ENCODE peak calls at places on chromosomes 3 and 15, in four cellular contexts. D is GM12878, E is K562, K is HepG2. T is an unnamed sample.

GRCh38 chr3:196111939-196112386 is 30.1 kb upstream of the TFRC start:
- DNase-seq in D (peak; percentile 71), E (no peak), K (no peak), T (no peak)

GRCh38 chr15:75455982-75456531 is 4.6 kb upstream of the SIN3A start:
- DNase-seq in D (peak; percentile 20), E (peak; percentile 46), K (peak; percentile 40), T (peak; percentile 72)

GRCh38 chr3:37173806-37174205 is 576 bp downstream of the LRRFIP2 start:
- DNase-seq in D (no peak), E (no peak), K (no peak), T (no peak)

GRCh38 chr15:65416845-65417416 is 5.8 kb downstream of the IGDCC4 start:
- DNase-seq in D (no peak), E (no peak), K (no peak), T (no peak)

GRCh38 chr15:83170474-83171165 is 37.0 kb downstream of the HDGFL3 start:
- DNase-seq in D (no peak), E (no peak), K (no peak), T (no peak)

GRCh38 chr15:55707523-55707922 is 35.4 kb downstream of the PRTG start:
- DNase-seq in D (no peak), E (no peak), K (no peak), T (no peak)

GRCh38 chr3:166608132-166608531 is 770.9 kb upstream of the BCHE start:
- DNase-seq in D (no peak), E (no peak), K (no peak), T (no peak)

GRCh38 chr15:69414702-69415161 is 583 bp downstream of the KIF23 start:
- DNase-seq in D (no peak), E (peak; percentile 59), K (peak; percentile 74), T (peak; percentile 83)

GRCh38 chr3:43958005-43958770 is 267.4 kb downstream of the ABHD5 start:
- DNase-seq in D (no peak), E (no peak), K (no peak), T (no peak)

GRCh38 chr15:50549326-50549725 is 2.9 kb upstream of the USP50 start:
- DNase-seq in D (no peak), E (no peak), K (no peak), T (no peak)

GRCh38 chr3:188037116-188037718 is 116.7 kb upstream of the LPP start:
- DNase-seq in D (no peak), E (no peak), K (peak; percentile 83), T (peak; percentile 73)

GRCh38 chr3:5002871-5003247 is 23.6 kb downstream of the BHLHE40 start:
- DNase-seq in D (no peak), E (no peak), K (no peak), T (no peak)
- TF ChIP-seq MYC in D (no peak), E (no peak), K (no peak), T (no peak)

DNA sequence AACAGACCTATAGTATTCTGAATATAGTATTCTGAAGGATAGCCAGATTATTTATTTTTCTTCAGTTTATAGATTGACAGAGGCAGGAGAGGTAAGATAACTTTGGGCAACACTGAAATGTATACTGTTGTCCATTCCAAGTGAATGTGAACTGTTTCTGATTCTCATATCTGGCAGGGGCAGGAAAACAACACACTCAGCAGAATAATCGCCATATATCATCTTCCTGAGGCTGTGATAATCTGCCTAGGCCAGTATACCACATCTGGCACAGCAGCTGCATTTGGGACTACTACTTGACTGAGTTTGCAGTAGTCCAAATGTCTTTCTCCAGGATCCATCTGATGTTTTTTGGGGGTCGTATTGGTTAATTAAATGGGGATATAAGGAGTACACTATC is 22.4 kb upstream of the SETD2 start:
- DNase-seq in D (no peak), E (peak; percentile 23), K (no peak), T (no peak)
- TF ChIP-seq KDM1A in D (no peak), E (no peak), K (no peak), T (no peak)

DNA sequence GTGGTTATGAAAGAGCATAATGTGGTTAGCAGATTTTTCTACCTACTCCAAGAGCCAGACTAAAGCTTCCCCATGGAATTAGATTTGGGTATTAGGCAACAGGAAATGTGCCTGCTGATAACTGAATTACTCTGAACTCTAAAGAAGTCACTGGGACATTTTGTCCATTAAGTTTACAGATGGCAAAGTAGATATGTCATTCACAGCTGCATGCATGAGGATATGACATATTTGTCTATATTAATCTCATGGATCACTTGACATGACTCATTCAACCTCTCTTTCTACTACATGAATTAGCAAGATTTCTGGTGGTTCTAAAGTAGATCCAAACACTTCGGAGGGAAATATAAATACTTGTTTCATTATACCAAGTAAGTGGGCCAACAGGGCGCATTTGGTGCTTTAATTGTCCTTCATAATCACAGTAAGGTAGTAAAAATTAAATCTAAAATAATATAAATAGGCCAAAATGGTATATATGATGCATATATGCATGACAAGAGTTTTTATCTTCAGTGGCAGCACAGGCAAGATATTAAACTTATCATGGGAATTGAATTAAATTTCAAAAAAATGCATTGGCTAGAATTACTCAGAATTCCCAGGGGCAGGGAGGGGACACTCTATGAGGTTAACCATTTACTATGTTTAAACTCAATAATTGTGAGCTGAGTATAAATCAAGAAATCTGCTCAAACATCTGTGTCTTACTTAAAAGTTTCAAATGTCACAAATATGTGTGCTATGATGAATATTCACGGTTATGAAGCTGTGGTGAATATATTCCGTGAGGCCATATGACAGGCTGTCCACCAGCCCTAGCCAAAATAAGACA is 365.3 kb upstream of the KCNMB2 start:
- DNase-seq in D (no peak), E (peak; percentile 74), K (no peak), T (peak; percentile 0)
- TF ChIP-seq MAX in D (no peak), E (no peak), K (no peak), T (no peak)

GRCh38 chr3:184864012-184864411 is 52.0 kb downstream of the VPS8 start:
- DNase-seq in D (no peak), E (no peak), K (no peak), T (no peak)

GRCh38 chr3:184872200-184872599 is 60.2 kb downstream of the VPS8 start:
- DNase-seq in D (no peak), E (no peak), K (no peak), T (no peak)

GRCh38 chr3:184873136-184873535 is 61.2 kb downstream of the VPS8 start:
- DNase-seq in D (no peak), E (no peak), K (no peak), T (no peak)

GRCh38 chr3:184868477-184868876 is 56.5 kb downstream of the VPS8 start:
- DNase-seq in D (no peak), E (no peak), K (no peak), T (no peak)
- TF ChIP-seq MYC in D (no peak), E (no peak), K (no peak), T (no peak)

GRCh38 chr3:170610321-170610884 is 24.5 kb upstream of the SLC7A14 start:
- DNase-seq in D (no peak), E (no peak), K (no peak), T (no peak)

GRCh38 chr3:170611746-170612145 is 25.9 kb upstream of the SLC7A14 start:
- DNase-seq in D (no peak), E (no peak), K (no peak), T (no peak)

GRCh38 chr3:170608475-170608874 is 22.6 kb upstream of the SLC7A14 start:
- DNase-seq in D (no peak), E (no peak), K (no peak), T (no peak)

DNA sequence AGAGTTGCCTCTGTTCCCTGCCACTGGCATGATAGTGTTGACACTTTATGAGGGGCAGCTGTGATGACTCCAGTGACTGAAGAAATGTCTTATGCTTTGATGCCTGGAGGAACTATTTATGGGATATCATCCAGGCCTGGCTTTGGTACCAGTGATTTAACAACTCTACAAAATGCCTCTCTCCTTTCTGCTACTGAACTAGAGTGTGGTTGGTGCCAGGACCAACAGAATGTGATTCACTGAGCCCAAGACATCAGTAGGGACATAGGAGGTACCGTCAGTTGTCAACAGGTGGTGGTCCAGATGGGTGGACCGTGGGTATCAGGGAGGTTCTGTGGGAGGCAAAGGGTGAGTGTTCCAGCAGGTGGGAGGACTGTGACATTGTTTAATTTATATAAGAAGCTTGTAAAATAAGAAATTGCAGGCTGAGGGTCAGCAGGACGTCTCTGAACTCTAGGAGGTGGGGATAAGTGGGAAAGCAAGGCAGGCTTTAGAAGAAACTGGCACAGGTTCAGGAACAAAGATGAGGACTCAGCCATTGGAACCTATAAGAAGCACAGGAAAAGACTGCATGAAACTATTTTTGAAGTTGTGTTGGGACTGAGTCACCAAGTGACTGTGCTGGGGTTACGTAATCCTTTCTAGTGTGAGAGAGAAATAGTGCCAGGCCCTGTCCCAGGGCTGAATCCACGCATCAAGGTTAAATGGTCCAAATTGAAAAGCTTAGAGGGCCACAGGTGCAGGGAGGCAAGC is 28.5 kb upstream of the SLC7A14 start:
- DNase-seq in D (no peak), E (no peak), K (no peak), T (peak; percentile 21)
- TF ChIP-seq KDM1A in D (no peak), E (no peak), K (no peak), T (no peak)

DNA sequence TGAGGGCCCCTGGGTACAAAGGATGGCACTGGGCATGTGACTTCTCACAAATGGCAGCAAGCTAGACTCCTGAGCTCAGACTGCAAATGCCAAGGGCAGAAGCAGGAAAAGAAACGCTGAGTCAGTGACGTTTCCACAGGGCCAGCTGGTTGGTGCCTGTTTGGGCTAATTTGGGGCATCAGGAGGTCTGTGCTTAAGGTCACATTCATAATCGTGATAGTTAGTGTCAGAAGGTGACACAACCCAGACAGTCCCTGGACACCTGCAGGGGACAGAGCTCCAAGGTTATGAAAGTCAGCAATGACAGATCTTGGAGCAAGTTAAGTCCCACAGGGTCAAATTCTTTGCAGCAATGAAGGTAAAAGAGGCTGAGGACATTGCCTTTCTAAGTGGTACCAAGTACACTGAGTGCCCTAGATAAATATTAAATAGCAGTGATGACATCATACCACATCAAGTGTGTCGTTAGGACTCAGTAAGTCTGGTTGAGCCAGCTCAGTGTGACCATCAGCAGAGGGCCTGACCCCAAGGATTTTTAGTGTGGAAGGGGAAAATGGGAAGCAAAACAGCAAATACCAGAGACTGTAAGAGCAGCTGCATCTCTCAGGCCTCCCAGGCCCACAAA is 556.9 kb upstream of the CFAP20DC start:
- DNase-seq in D (no peak), E (no peak), K (no peak), T (no peak)
- TF ChIP-seq MAX in D (no peak), E (no peak), K (no peak), T (no peak)

GRCh38 chr3:155418426-155418825 is 124.9 kb upstream of the STRIT1 start:
- DNase-seq in D (no peak), E (no peak), K (no peak), T (no peak)

GRCh38 chr3:155420869-155421486 is 127.5 kb upstream of the STRIT1 start:
- DNase-seq in D (no peak), E (no peak), K (peak; percentile 16), T (no peak)

GRCh38 chr3:155417119-155417517 is 123.6 kb upstream of the STRIT1 start:
- DNase-seq in D (no peak), E (no peak), K (no peak), T (no peak)

GRCh38 chr3:155412856-155413255 is 119.4 kb upstream of the STRIT1 start:
- DNase-seq in D (no peak), E (no peak), K (no peak), T (no peak)

DNA sequence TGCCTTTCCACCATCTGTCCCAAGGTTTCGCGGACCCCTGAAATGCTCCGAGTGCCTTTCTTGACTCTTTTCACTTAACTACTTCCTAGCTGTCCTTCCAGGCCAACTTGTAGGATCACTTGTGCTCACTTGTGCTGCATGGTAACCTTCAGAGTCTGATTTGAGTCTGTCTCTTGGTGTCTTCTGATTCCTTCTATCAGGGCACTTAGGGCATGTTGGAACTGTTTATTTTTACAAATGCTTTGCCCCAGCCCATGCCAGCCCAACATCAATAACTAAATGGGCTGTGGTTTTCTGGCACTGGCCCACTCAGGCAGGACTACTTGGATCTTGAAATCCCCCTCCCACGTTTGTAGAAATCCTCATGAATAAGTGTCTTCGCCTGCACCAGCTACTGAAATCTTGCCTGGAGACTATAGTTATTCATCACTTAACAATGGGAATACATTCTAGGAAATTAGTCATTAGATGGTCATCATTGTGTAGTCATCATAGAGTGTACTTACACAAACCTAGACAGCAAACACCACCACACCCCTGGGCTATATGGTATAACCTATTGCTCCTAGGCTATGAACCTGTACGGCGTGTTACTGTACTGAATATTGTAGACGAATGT is 123.1 kb upstream of the STRIT1 start:
- DNase-seq in D (no peak), E (no peak), K (no peak), T (peak; percentile 61)
- TF ChIP-seq MYC in D (no peak), E (no peak), K (no peak), T (no peak)